ENCODE peak calls at places on chromosomes 7 and 10, in five cellular contexts. Q is K562, B is GM12892, Y is HepG2, C is H1. W is an unnamed sample.

GRCh38 chr10:102657451-102657850 is 13.2 kb downstream of the TRIM8 start:
- DNase-seq in Q (no peak), B (no peak), Y (no peak), C (no peak), W (no peak)

GRCh38 chr10:97020452-97021400 is 165.0 kb downstream of the SLIT1 start:
- DNase-seq in Q (no peak), B (no peak), Y (no peak), C (no peak), W (no peak)

GRCh38 chr7:70520604-70521003 is 611.3 kb upstream of the GALNT17 start:
- DNase-seq in Q (no peak), B (no peak), Y (peak), C (no peak), W (no peak)

GRCh38 chr7:150360682-150361058 is 8.0 kb upstream of the REPIN1 start:
- DNase-seq in Q (no peak), B (no peak), Y (no peak), C (no peak), W (no peak)

GRCh38 chr7:26910221-26910620 is 45.8 kb upstream of the SKAP2 start:
- DNase-seq in Q (peak), B (no peak), Y (peak), C (peak), W (no peak)

GRCh38 chr10:77865585-77866324 is 60.8 kb downstream of the DLG5 start:
- DNase-seq in Q (no peak), B (no peak), Y (no peak), C (no peak), W (no peak)

GRCh38 chr10:34251177-34251576 is 563.9 kb downstream of the PARD3 start:
- DNase-seq in Q (no peak), B (no peak), Y (no peak), C (no peak), W (no peak)

GRCh38 chr7:4753610-4754432 is 21.6 kb upstream of the AP5Z1 start:
- DNase-seq in Q (peak), B (peak), Y (peak), C (peak), W (peak)

GRCh38 chr10:46020871-46021553 is 9.4 kb downstream of the NCOA4 start:
- DNase-seq in Q (no peak), B (no peak), Y (peak), C (no peak), W (no peak)

GRCh38 chr7:23377134-23377533 is 78.0 kb downstream of the MALSU1 start:
- DNase-seq in Q (no peak), B (no peak), Y (no peak), C (no peak), W (no peak)

GRCh38 chr10:109914966-109915365 is 8.3 kb downstream of the XPNPEP1 start:
- DNase-seq in Q (peak), B (no peak), Y (peak), C (no peak), W (no peak)

GRCh38 chr10:86945361-86946214 is 11.8 kb downstream of the MMRN2 start:
- DNase-seq in Q (no peak), B (no peak), Y (peak), C (peak), W (no peak)

GRCh38 chr7:101940830-101941229 is 123.4 kb downstream of the CUX1 start:
- DNase-seq in Q (no peak), B (no peak), Y (no peak), C (peak), W (no peak)

GRCh38 chr10:58177362-58177947 is 90.2 kb downstream of the IPMK start:
- DNase-seq in Q (peak), B (no peak), Y (peak), C (no peak), W (no peak)

GRCh38 chr7:11434371-11434770 is 397.6 kb downstream of the THSD7A start:
- DNase-seq in Q (no peak), B (no peak), Y (no peak), C (no peak), W (no peak)

GRCh38 chr10:69640196-69640980 is 10.3 kb downstream of the FAM241B start:
- DNase-seq in Q (no peak), B (no peak), Y (no peak), C (no peak), W (no peak)

GRCh38 chr7:114273218-114273617 is 141.4 kb upstream of the FOXP2 start:
- DNase-seq in Q (no peak), B (no peak), Y (no peak), C (no peak), W (no peak)

GRCh38 chr7:92412745-92413144 is 34.5 kb upstream of the GATAD1 start:
- DNase-seq in Q (no peak), B (no peak), Y (no peak), C (no peak), W (no peak)

GRCh38 chr10:132631348-132631735 is 93.8 kb downstream of the INPP5A start:
- DNase-seq in Q (no peak), B (no peak), Y (no peak), C (no peak), W (no peak)

GRCh38 chr7:64908358-64908757 is 5.3 kb downstream of the ZNF273 start:
- DNase-seq in Q (no peak), B (no peak), Y (no peak), C (no peak), W (no peak)

GRCh38 chr10:17512341-17513001 is 58.1 kb upstream of the ST8SIA6 start:
- DNase-seq in Q (peak), B (no peak), Y (no peak), C (no peak), W (no peak)

GRCh38 chr7:134774076-134774475 is 5.4 kb upstream of the CALD1 start:
- DNase-seq in Q (no peak), B (no peak), Y (no peak), C (no peak), W (no peak)

GRCh38 chr7:105268511-105269392 is 120.0 kb downstream of the SRPK2 start:
- DNase-seq in Q (peak), B (no peak), Y (peak), C (no peak), W (no peak)

GRCh38 chr10:29174389-29174788 is 114.5 kb upstream of the LYZL1 start:
- DNase-seq in Q (peak), B (no peak), Y (no peak), C (no peak), W (no peak)

GRCh38 chr10:27998178-27998953 is 513 bp downstream of the ODAD2 start:
- DNase-seq in Q (no peak), B (no peak), Y (no peak), C (no peak), W (peak)
- TF ChIP-seq TAF1 in Q (no peak), B (no peak), Y (no peak), C (peak), W (no peak)

DNA sequence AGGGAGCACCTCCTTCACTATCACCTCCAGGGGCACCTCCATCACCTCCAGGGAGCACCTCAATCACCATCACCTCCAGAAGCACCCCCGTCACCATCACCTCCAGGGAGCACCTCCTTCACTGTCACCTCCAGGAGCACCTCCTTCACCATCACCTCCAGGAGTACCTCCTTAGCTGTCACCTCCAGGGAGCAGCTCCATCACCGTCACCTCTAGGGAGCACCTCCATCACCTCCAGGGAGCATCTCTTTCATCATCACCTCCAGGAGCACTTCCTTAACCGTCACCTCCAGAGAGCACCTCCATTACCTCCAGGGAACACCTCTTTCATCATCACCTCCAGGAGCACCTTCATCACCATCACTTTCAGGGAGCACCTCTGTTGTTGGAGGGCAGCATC is 103.0 kb downstream of the DNAJB6 start:
- DNase-seq in Q (no peak), B (no peak), Y (no peak), C (no peak), W (no peak)
- TF ChIP-seq POLR2AphosphoS5 in Q (no peak), B (no peak), Y (no peak), C (no peak), W (no peak)

DNA sequence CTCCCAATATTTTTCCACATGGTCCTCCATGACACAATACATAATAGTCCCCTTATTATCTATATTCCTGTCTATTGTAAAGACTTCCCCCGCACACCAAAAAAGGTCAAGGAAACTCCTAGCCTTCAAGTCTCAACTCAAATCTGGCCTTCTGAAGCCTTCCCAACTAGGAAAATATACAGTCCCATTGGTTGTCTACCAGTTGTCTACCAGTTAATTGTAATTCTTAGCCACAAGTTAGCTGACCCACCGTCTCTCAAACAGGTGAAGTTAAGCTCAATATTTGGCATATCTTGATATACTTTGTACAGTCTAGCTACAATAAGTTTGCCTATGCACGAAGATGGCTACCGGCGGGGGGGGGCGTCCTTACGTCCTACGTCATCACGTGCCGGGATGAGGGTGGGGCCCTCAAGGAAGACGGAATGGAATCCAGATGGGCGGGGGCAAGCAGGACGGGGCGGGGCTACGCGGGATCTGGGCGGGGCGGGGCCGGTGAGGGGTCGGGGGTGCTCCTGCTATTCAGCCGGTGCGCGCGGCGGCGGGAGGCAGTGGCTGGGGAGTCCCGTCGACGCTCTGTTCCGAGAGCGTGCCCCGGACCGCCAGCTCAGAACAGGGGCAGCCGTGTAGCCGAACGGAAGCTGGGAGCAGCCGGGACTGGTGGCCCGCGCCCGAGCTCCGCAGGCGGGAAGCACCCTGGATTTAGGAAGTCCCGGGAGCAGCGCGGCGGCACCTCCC is at the start of gene AHR:
- DNase-seq in Q (no peak), B (peak), Y (peak), C (peak), W (peak)
- TF ChIP-seq POLR2A in Q (no peak), B (peak), Y (peak), C (peak), W (peak)

GRCh38 chr7:51228386-51228958 is 88.1 kb downstream of the COBL start:
- DNase-seq in Q (no peak), B (no peak), Y (no peak), C (no peak), W (no peak)

GRCh38 chr7:51230324-51230625 is 86.3 kb downstream of the COBL start:
- DNase-seq in Q (no peak), B (no peak), Y (no peak), C (no peak), W (no peak)

GRCh38 chr7:51229620-51230323 is 86.8 kb downstream of the COBL start:
- DNase-seq in Q (no peak), B (no peak), Y (no peak), C (no peak), W (no peak)

GRCh38 chr7:51229106-51229537 is 87.5 kb downstream of the COBL start:
- DNase-seq in Q (no peak), B (no peak), Y (no peak), C (no peak), W (no peak)

GRCh38 chr7:51230723-51231122 is 85.9 kb downstream of the COBL start:
- DNase-seq in Q (no peak), B (no peak), Y (no peak), C (no peak), W (no peak)
- TF ChIP-seq TAF1 in Q (no peak), B (no peak), Y (no peak), C (no peak), W (no peak)

DNA sequence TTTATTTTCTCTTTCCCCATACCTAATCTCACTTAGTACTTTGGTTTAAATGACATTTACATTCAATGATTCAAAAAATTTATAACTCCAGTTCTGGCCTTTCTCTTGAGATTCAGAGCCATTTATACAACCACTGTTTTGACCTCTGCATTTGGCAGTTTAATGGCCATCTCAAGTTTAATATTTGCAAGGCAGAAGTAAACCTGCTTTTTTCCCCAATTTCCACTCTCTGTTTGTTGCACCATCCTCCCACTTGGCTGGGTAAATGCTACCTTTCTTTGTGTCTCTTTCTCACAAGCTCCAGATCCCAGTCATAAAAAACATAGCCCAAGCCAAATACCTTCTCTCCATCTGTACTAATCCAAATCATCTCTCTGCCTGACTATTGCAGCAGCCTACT is 315.2 kb upstream of the MTPN start:
- DNase-seq in Q (no peak), B (no peak), Y (no peak), C (no peak), W (no peak)
- TF ChIP-seq POLR2AphosphoS5 in Q (no peak), B (no peak), Y (no peak), C (no peak), W (no peak)

GRCh38 chr7:43869018-43869897 is at the start of gene MRPS24:
- DNase-seq in Q (peak), B (peak), Y (peak), C (peak), W (peak)
- TF ChIP-seq POLR2A in Q (peak), B (peak), Y (peak), C (peak), W (peak)

DNA sequence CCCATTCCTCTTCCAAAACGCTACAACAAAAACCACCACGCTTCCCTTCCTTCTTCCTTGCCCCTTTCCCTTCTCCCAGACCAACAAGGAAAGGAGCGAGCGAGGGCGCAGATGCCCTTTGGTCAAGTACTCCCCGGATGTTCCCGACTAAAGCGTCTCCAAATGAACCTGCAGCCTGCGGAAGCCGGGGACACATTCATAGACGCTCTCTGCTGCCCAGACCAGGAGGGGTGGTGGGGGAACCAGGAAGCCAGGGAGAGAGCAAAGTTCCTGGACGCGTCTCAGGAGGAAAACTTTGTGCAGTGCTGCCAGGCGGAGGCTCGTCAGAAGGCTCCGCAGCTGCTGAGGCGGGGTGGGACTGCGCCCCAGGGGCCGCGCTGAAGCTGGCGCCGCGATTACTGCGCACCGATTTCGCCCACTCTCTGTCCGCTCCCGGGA is 754 bp downstream of the SEMA3D start:
- DNase-seq in Q (no peak), B (no peak), Y (no peak), C (no peak), W (no peak)
- TF ChIP-seq TAF1 in Q (no peak), B (no peak), Y (no peak), C (no peak), W (no peak)

GRCh38 chr7:2063562-2064360 is 169.0 kb downstream of the MAD1L1 start:
- DNase-seq in Q (no peak), B (no peak), Y (no peak), C (no peak), W (no peak)
- TF ChIP-seq POLR2AphosphoS5 in Q (no peak), B (no peak), Y (no peak), C (no peak), W (no peak)

GRCh38 chr7:99408347-99409191 is at the start of the genes BUD31 and PDAP1:
- DNase-seq in Q (peak), B (peak), Y (peak), C (peak), W (peak)

GRCh38 chr7:99406557-99406956 is 1.8 kb downstream of the PDAP1 start:
- DNase-seq in Q (peak), B (no peak), Y (no peak), C (no peak), W (no peak)

GRCh38 chr7:99409192-99409572 is 413 bp downstream of the BUD31 start:
- DNase-seq in Q (peak), B (no peak), Y (no peak), C (no peak), W (no peak)

GRCh38 chr7:99409814-99410213 is 1.0 kb downstream of the BUD31 start:
- DNase-seq in Q (peak), B (no peak), Y (no peak), C (no peak), W (no peak)

GRCh38 chr7:99407849-99408346 is 499 bp downstream of the PDAP1 start:
- DNase-seq in Q (peak), B (no peak), Y (peak), C (no peak), W (no peak)
- TF ChIP-seq POLR2A in Q (no peak), B (no peak), Y (no peak), C (no peak), W (no peak)